ENCODE peak calls at places on chromosomes 16 and 17, in eight cellular contexts. T is dorsolateral prefrontal cortex, S is uterus, X is GM06990, N is brain microvascular endothelial cell, M is right lobe of liver, U is AG10803, H is fibroblast of lung. J is an unnamed sample.
A peak's percentile ranks its signal among the peaks of the same experiment; 100 is the strongest.

GRCh38 chr16:17356243-17356933 is 114.4 kb downstream of the XYLT1 start:
- DNase-seq in S (no peak), N (no peak), X (no peak), U (no peak), T (no peak), H (no peak), M (no peak), J (no peak)

GRCh38 chr16:81629032-81629802 is 149.9 kb upstream of the PLCG2 start:
- DNase-seq in H (no peak), M (no peak), N (no peak), X (no peak), T (no peak), S (no peak), U (no peak), J (peak; percentile 28)

GRCh38 chr17:57724038-57724728 is 20.9 kb downstream of the CCDC182 start:
- DNase-seq in N (no peak), H (peak; percentile 29), M (no peak), X (peak; percentile 31), S (no peak), T (no peak), U (no peak), J (no peak)

GRCh38 chr17:83203073-83203471 is 123.7 kb downstream of the METRNL start:
- DNase-seq in H (peak; percentile 91), S (peak; percentile 42), T (peak; percentile 35), U (peak; percentile 99), N (peak; percentile 97), X (no peak), M (peak; percentile 64), J (peak; percentile 71)

GRCh38 chr17:8629371-8630226 is 926 bp downstream of the MYH10 start:
- DNase-seq in H (peak; percentile 31), S (peak; percentile 51), M (peak; percentile 59), X (peak; percentile 28), T (peak; percentile 31), U (peak; percentile 36), N (no peak), J (peak; percentile 48)

GRCh38 chr16:49436181-49436580 is 62.6 kb downstream of the C16orf78 start:
- DNase-seq in T (no peak), X (no peak), H (no peak), U (no peak), N (no peak), M (no peak), S (no peak), J (no peak)

GRCh38 chr17:56988901-56989572 is 11.1 kb downstream of the SCPEP1 start:
- DNase-seq in N (no peak), X (no peak), U (no peak), H (no peak), T (no peak), M (no peak), S (no peak), J (no peak)

GRCh38 chr17:77352441-77352840 is 211.7 kb downstream of the SEC14L1 start:
- DNase-seq in X (no peak), M (no peak), T (no peak), H (no peak), N (no peak), U (no peak), S (peak; percentile 6), J (no peak)

GRCh38 chr16:77457046-77457445 is 22.2 kb upstream of the ADAMTS18 start:
- DNase-seq in X (no peak), N (peak; percentile 76), T (no peak), M (no peak), H (peak; percentile 25), U (no peak), S (no peak), J (no peak)

GRCh38 chr17:79112471-79112870 is 37.8 kb downstream of the ENGASE start:
- DNase-seq in U (no peak), X (no peak), M (no peak), T (no peak), H (no peak), S (no peak), N (no peak), J (no peak)

GRCh38 chr17:38749222-38750043 is 1.3 kb upstream of the PCGF2 start:
- DNase-seq in N (no peak), H (peak; percentile 74), X (no peak), U (peak; percentile 50), S (peak; percentile 91), T (no peak), M (peak; percentile 89), J (peak; percentile 95)

GRCh38 chr17:38746893-38747384 is 1.2 kb downstream of the PCGF2 start:
- DNase-seq in H (no peak), T (no peak), S (no peak), U (no peak), X (no peak), N (no peak), M (no peak), J (no peak)

GRCh38 chr17:38748329-38749221 is at the start of gene PCGF2:
- DNase-seq in N (peak; percentile 87), X (no peak), T (peak; percentile 88), M (peak; percentile 74), U (peak; percentile 85), H (peak; percentile 86), S (peak; percentile 94), J (peak; percentile 94)

GRCh38 chr17:38746004-38746892 is 1.9 kb downstream of the PCGF2 start:
- DNase-seq in U (no peak), T (no peak), X (no peak), S (no peak), N (no peak), M (peak; percentile 2), H (no peak), J (peak; percentile 38)

DNA sequence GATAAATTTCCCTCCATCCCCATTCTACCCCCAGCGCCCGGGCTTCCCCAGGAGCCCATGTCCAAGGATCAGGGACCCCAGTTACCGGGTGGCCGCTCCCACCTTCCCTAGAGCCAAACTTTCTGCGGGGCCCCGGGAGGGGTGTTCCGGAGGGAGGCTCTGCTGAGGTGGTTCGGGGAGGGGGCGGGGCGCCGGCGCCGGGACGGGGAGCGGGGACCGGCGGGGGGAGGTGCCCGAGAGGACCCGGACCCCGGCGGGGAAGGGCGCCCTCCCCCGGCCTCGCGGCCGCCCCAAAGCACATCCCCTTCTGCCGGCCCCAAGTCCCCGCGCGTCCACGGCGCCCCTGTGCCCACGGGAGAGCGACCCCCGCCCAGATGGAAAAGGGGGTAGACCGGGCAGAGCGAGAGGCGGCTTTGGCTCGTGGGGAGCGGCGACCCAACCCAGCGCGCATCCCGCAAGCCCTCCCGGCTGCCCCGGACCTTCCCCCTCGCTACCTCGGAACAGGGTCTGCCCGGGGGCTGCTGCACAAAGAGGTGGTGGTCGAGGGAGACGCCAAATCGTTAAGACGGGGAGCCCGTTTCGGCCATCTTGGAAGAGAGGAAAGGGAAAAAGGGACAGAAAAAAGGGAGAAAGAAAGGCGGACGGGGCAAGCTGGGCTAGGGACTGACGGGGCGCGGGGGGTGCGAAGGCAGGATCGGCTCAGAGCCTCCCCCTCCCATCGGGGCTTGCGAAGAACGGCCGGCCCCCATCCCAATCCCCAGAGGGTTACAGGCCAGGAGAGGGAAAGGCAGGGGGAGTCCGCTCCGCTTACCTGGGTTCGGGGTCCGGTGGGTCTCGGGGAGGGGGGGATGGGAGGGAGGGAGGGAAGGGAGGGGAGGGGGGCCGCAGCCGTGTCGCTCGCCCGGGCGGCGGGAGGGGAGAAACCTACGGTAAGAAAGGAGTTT is 479 bp downstream of the PCGF2 start:
- DNase-seq in N (no peak), X (no peak), S (peak; percentile 68), T (no peak), U (no peak), H (no peak), M (peak; percentile 52), J (peak; percentile 69)
- TF ChIP-seq CTCF in N (no peak), X (no peak), S (peak; percentile 22), T (no peak), U (no peak), H (no peak), M (peak; percentile 11), J (no peak)

GRCh38 chr16:47019563-47019962 is 46.1 kb upstream of the DNAJA2 start:
- DNase-seq in T (no peak), N (no peak), M (no peak), H (peak; percentile 8), S (no peak), U (no peak), X (no peak), J (no peak)
- TF ChIP-seq CTCF in T (peak; percentile 37), N (peak; percentile 23), M (no peak), H (peak; percentile 27), S (no peak), U (peak; percentile 13), X (no peak), J (no peak)

DNA sequence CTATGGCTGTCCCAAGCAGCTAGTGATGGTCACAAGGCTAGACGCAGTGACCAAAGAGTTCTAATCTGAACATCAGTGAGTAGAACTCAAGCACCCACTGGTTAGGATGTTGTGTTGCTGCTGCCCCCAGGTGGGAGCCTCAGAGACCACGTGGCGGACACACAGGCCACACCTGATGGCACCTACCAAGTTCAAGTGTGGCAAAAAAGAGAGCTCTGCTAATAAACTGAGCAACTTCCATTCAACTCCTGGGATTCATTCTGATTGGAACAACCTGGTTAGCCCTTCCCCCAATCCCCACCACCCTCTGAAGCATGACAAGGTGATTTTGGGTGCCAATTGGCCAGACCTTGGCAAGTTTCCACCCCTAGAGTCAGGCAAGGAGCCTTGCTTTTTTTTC is 3.5 kb upstream of the LCMT1 start:
- DNase-seq in T (no peak), U (no peak), N (no peak), X (peak; percentile 46), H (no peak), S (no peak), M (no peak), J (no peak)
- TF ChIP-seq CTCF in T (no peak), U (no peak), N (peak; percentile 29), X (peak; percentile 43), H (no peak), S (no peak), M (no peak), J (no peak)

DNA sequence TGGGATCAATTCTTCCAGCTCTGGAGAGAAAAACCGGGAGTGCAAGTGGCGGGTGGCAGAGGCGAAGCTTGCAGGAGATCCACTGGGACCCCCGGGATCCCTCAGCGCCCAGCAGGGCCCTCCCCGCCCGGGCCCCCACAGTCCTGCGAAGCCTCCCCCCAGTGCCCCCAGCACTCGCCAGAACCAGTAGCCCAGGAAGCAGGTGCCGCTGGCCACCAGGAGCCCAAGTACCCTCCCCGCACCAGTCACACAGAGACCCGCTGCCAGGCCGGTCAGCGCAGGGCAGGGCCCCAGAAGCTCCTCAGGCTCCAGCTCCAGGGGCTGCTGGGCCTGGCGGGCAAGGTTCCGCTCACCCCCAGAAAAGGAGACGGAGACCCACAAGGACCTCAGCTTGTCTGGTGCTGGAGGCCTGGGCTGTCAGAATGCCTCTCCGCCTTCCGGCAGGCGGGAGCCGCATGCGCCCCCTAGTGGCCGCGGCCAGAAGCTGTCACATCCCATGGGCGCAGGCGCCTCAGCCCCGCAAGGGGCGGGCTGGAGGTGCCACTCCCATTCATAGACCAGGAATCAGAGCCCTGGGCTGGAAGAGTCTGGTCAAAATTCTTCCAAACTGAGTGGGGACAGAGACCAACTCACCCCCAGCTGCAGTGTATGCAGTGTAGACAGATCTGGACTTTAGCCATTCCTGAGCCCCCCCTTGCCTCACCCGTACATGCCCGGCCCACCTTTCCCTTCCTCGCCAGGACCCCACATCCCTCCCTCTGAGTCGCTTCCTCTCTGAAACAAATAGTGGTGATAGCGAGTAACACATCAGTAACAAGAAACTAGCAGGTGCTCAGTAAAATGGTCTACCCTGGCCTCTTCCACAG is 1002.3 kb downstream of the KCNJ18 start:
- DNase-seq in M (no peak), H (no peak), U (no peak), T (no peak), N (no peak), X (no peak), S (no peak), J (no peak)
- TF ChIP-seq CTCF in M (peak; percentile 18), H (peak; percentile 4), U (no peak), T (peak; percentile 12), N (no peak), X (peak; percentile 17), S (no peak), J (no peak)

J was measured in heart left ventricle.